ENCODE peak calls at places on chromosomes 3 and 15, in ten cellular contexts. A is stimulated activated CD4-positive, alpha-beta T cell treated with anti-CD3 and anti-CD28 coated beads, TNF-alpha, amount 100 ng/mL, for 1 hour; C is HAP-1; N is frontal cortex; R is GM13977; D is T-helper 17 cell; P is fibroblast of pulmonary artery; O is stimulated activated CD8-positive, alpha-beta memory T cell treated with anti-CD3 and anti-CD28 coated beads, Interleukin-4, amount 100 ng/mL, for 1 hour; T is Calu3; Y is CD8-positive, alpha-beta T cell. I is an unnamed sample.

GRCh38 chr3:4742359-4742758 is 236.9 kb upstream of the BHLHE40 start:
- DNase-seq in C (no peak), O (no peak), P (no peak), D (no peak), R (no peak), N (no peak), A (no peak), T (no peak), Y (no peak), I (no peak)

GRCh38 chr3:108118038-108118727 is 27.4 kb upstream of the CD47 start:
- DNase-seq in P (no peak), N (no peak), D (no peak), R (no peak), T (no peak), C (no peak), Y (no peak), O (no peak), A (no peak), I (no peak)

GRCh38 chr15:74889390-74889881 is 406 bp upstream of the MPI start:
- DNase-seq in O (no peak), T (no peak), P (peak; percentile 38), R (no peak), Y (no peak), D (no peak), N (peak; percentile 56), A (no peak), C (no peak), I (no peak)

GRCh38 chr3:186519021-186519658 is 25.0 kb downstream of the CRYGS start:
- DNase-seq in R (no peak), O (peak; percentile 35), A (peak; percentile 27), T (no peak), C (no peak), D (peak; percentile 61), Y (peak; percentile 55), N (no peak), P (no peak), I (peak; percentile 37)

GRCh38 chr3:113968986-113969385 is 21.2 kb downstream of the ZDHHC23 start:
- DNase-seq in P (peak; percentile 51), D (no peak), O (no peak), T (no peak), C (no peak), N (no peak), Y (no peak), R (no peak), A (no peak), I (no peak)

GRCh38 chr15:42157981-42158765 is 1.7 kb upstream of the PLA2G4F start:
- DNase-seq in P (peak; percentile 60), T (no peak), O (no peak), D (no peak), N (no peak), R (no peak), Y (no peak), A (no peak), C (no peak), I (no peak)

GRCh38 chr15:39273805-39274411 is 307.0 kb upstream of the THBS1 start:
- DNase-seq in T (peak; percentile 51), N (no peak), R (no peak), C (no peak), Y (no peak), D (no peak), P (peak; percentile 53), O (no peak), A (no peak), I (no peak)

GRCh38 chr3:89216021-89216739 is 108.8 kb downstream of the EPHA3 start:
- DNase-seq in A (no peak), D (no peak), C (no peak), P (peak; percentile 7), N (no peak), O (no peak), Y (no peak), R (no peak), T (no peak), I (no peak)

GRCh38 chr15:62403164-62403809 is 238.2 kb upstream of the C2CD4B start:
- DNase-seq in A (no peak), R (no peak), D (no peak), C (no peak), T (no peak), N (no peak), P (peak; percentile 82), O (no peak), Y (no peak), I (no peak)

GRCh38 chr3:179416681-179417080 is 34.6 kb downstream of the GNB4 start:
- DNase-seq in N (no peak), D (no peak), A (no peak), P (peak; percentile 9), C (no peak), O (no peak), R (no peak), Y (no peak), T (no peak), I (no peak)

GRCh38 chr3:22308866-22309265 is 557.9 kb upstream of the ZNF385D start:
- DNase-seq in N (no peak), A (no peak), Y (no peak), R (no peak), P (no peak), C (no peak), T (no peak), O (no peak), D (no peak), I (no peak)

GRCh38 chr3:184321666-184322065 is 7.3 kb downstream of the EIF4G1 start:
- DNase-seq in N (no peak), Y (no peak), C (no peak), T (no peak), A (no peak), R (no peak), P (no peak), O (no peak), D (no peak), I (no peak)

GRCh38 chr3:82354181-82354696 is 592.8 kb upstream of the GBE1 start:
- DNase-seq in D (no peak), R (no peak), N (no peak), P (no peak), O (no peak), A (no peak), T (no peak), C (no peak), Y (no peak), I (no peak)

GRCh38 chr3:59482684-59483083 is 432.9 kb upstream of the CFAP20DC start:
- DNase-seq in D (no peak), R (no peak), T (no peak), C (no peak), A (no peak), N (no peak), Y (no peak), P (no peak), O (no peak), I (no peak)

GRCh38 chr15:63157891-63158431 is 684 bp upstream of the RPS27L start:
- DNase-seq in P (peak; percentile 85), C (peak; percentile 91), D (no peak), N (peak; percentile 46), T (peak; percentile 54), R (peak; percentile 58), Y (no peak), A (no peak), O (no peak), I (no peak)

GRCh38 chr3:49535971-49536874 is 18.1 kb upstream of the BSN start:
- DNase-seq in Y (no peak), C (no peak), N (no peak), P (no peak), D (no peak), T (no peak), O (no peak), R (no peak), A (no peak), I (no peak)

GRCh38 chr3:160163259-160163878 is 61.9 kb upstream of the C3orf80 start:
- DNase-seq in T (peak; percentile 27), R (no peak), A (no peak), Y (no peak), O (no peak), P (peak; percentile 68), C (no peak), D (no peak), N (no peak), I (no peak)

GRCh38 chr3:108757404-108757982 is at the start of gene RETNLB:
- DNase-seq in R (no peak), Y (no peak), N (no peak), C (no peak), D (no peak), T (no peak), P (no peak), A (no peak), O (no peak), I (no peak)

GRCh38 chr3:66604476-66604875 is 103.7 kb upstream of the LRIG1 start:
- DNase-seq in A (no peak), Y (no peak), T (no peak), C (no peak), D (no peak), N (no peak), O (no peak), R (no peak), P (no peak), I (no peak)

GRCh38 chr3:49906004-49906860 is 2.6 kb upstream of the MST1R start:
- DNase-seq in D (peak; percentile 36), T (peak; percentile 65), N (peak; percentile 66), P (peak; percentile 49), C (no peak), R (peak; percentile 90), Y (peak; percentile 19), A (no peak), O (no peak), I (peak; percentile 28)

I was measured in natural killer cell.